ENCODE peak calls at places on chromosomes 3 and 15, in five cellular contexts. B is right atrium auricular region, N is GM23338, V is nephron progenitor cell, Y is dorsolateral prefrontal cortex. E is an unnamed sample.

GRCh38 chr3:32384938-32385337 is 6.7 kb upstream of the CMTM7 start:
- DNase-seq in B (peak), N (peak), Y (no peak), V (peak), E (no peak)

GRCh38 chr3:124707667-124708066 is 22.6 kb upstream of the UMPS start:
- DNase-seq in B (no peak), N (peak), Y (no peak), V (no peak), E (no peak)

GRCh38 chr3:16249336-16249735 is 15.4 kb downstream of the DPH3 start:
- DNase-seq in N (peak), V (peak), Y (no peak), B (no peak), E (no peak)

GRCh38 chr3:157133434-157134320 is 26.3 kb downstream of the CCNL1 start:
- DNase-seq in Y (no peak), N (no peak), V (no peak), B (no peak), E (no peak)

GRCh38 chr15:58748787-58749531 is 548 bp downstream of the ADAM10 start:
- DNase-seq in N (peak), B (peak), V (peak), Y (peak), E (peak)

GRCh38 chr3:46948830-46949671 is 27.5 kb downstream of the CCDC12 start:
- DNase-seq in B (no peak), N (peak), Y (no peak), V (peak), E (no peak)

GRCh38 chr3:131303848-131304247 is 77.7 kb upstream of the NUDT16 start:
- DNase-seq in V (no peak), Y (no peak), N (no peak), B (no peak), E (no peak)

GRCh38 chr3:99776516-99777209 is 41.0 kb upstream of the CMSS1 start:
- DNase-seq in B (no peak), N (no peak), Y (no peak), V (no peak), E (no peak)

GRCh38 chr3:194884649-194885315 is 199.1 kb downstream of the FAM43A start:
- DNase-seq in V (no peak), N (no peak), B (peak), Y (no peak), E (no peak)

GRCh38 chr3:134314588-134315285 is 59.5 kb downstream of the AMOTL2 start:
- DNase-seq in Y (no peak), V (no peak), B (peak), N (no peak), E (no peak)

GRCh38 chr3:19074257-19074938 is 73.9 kb upstream of the KCNH8 start:
- DNase-seq in Y (no peak), B (no peak), V (no peak), N (peak), E (no peak)

GRCh38 chr3:33437556-33438283 is 2.5 kb downstream of the UBP1 start:
- DNase-seq in B (no peak), Y (no peak), V (peak), N (peak), E (no peak)

GRCh38 chr15:42226648-42227047 is 18.5 kb upstream of the VPS39 start:
- DNase-seq in B (no peak), V (no peak), N (no peak), Y (peak), E (no peak)

GRCh38 chr15:72445426-72445825 is 28.7 kb upstream of the ARIH1 start:
- DNase-seq in B (no peak), V (no peak), N (no peak), Y (no peak), E (no peak)

GRCh38 chr3:29170894-29171582 is 109.8 kb upstream of the RBMS3 start:
- DNase-seq in N (no peak), V (no peak), Y (no peak), B (no peak), E (no peak)

GRCh38 chr3:27657871-27658270 is 64.3 kb downstream of the EOMES start:
- DNase-seq in N (no peak), Y (no peak), V (no peak), B (no peak), E (no peak)

GRCh38 chr15:90300988-90301715 is 35.7 kb downstream of the NGRN start:
- DNase-seq in Y (no peak), N (peak), V (peak), B (peak), E (peak)

GRCh38 chr15:49645937-49646336 is 25.1 kb downstream of the DTWD1 start:
- DNase-seq in N (no peak), B (no peak), Y (no peak), V (no peak), E (no peak)

GRCh38 chr3:157109267-157110141 is 50.4 kb downstream of the CCNL1 start:
- DNase-seq in B (no peak), Y (no peak), N (no peak), V (no peak), E (no peak)

GRCh38 chr15:77821188-77821958 is 188.7 kb upstream of the LINGO1 start:
- DNase-seq in B (peak), Y (peak), V (peak), N (peak), E (peak)

GRCh38 chr3:45035441-45036301 is 9.6 kb downstream of the CLEC3B start:
- DNase-seq in Y (no peak), B (no peak), N (peak), V (peak), E (no peak)

GRCh38 chr15:49900036-49900435 is 219.0 kb downstream of the ATP8B4 start:
- DNase-seq in V (no peak), B (no peak), N (no peak), Y (no peak), E (no peak)

GRCh38 chr3:119652306-119653033 is 7.9 kb downstream of the POPDC2 start:
- DNase-seq in Y (no peak), V (no peak), N (no peak), B (no peak), E (no peak)

GRCh38 chr3:126464997-126465396 is 10.7 kb downstream of the ZXDC start:
- DNase-seq in N (no peak), V (no peak), Y (no peak), B (no peak), E (no peak)

GRCh38 chr3:197371521-197372075 is 73.2 kb upstream of the DLG1 start:
- DNase-seq in Y (peak), V (no peak), B (peak), N (no peak), E (no peak)

GRCh38 chr15:63759752-63760151 is 74.0 kb downstream of the HERC1 start:
- DNase-seq in Y (no peak), N (no peak), V (no peak), B (no peak), E (no peak)

GRCh38 chr15:22831473-22831872 is 7.0 kb upstream of the NIPA2 start:
- DNase-seq in N (no peak), Y (no peak), B (no peak), V (no peak), E (no peak)

GRCh38 chr3:60289356-60289935 is 961.8 kb downstream of the FHIT start:
- DNase-seq in Y (no peak), V (no peak), B (no peak), N (no peak), E (no peak)

GRCh38 chr15:94312946-94313345 is 81.6 kb downstream of the MCTP2 start:
- DNase-seq in Y (no peak), N (no peak), B (no peak), V (no peak), E (no peak)

GRCh38 chr15:53378096-53378620 is 381.3 kb downstream of the WDR72 start:
- DNase-seq in N (no peak), B (no peak), Y (no peak), V (no peak), E (no peak)

GRCh38 chr3:151003024-151003771 is 30.7 kb upstream of the CLRN1 start:
- DNase-seq in Y (no peak), V (no peak), B (no peak), N (no peak), E (no peak)

GRCh38 chr3:60696559-60697125 is 554.6 kb downstream of the FHIT start:
- DNase-seq in V (no peak), B (no peak), Y (no peak), N (no peak), E (no peak)

GRCh38 chr15:67065531-67066005 is at the start of gene SMAD3:
- DNase-seq in Y (peak), V (peak), N (peak), B (peak), E (peak)
- TF ChIP-seq CTCF in Y (no peak), V (no peak), N (no peak), B (no peak), E (no peak)

GRCh38 chr3:174002543-174002942 is 605.0 kb downstream of the NLGN1 start:
- DNase-seq in N (peak), V (no peak), B (no peak), Y (no peak), E (no peak)
- TF ChIP-seq CTCF in N (peak), V (peak), B (no peak), Y (peak), E (no peak)

GRCh38 chr3:37686225-37686624 is 175.5 kb upstream of the CTDSPL start:
- DNase-seq in V (peak), B (no peak), N (peak), Y (no peak), E (no peak)
- TF ChIP-seq CTCF in V (peak), B (no peak), N (peak), Y (no peak), E (no peak)

GRCh38 chr15:67135494-67135893 is 70.1 kb downstream of the SMAD3 start:
- DNase-seq in N (no peak), V (no peak), Y (no peak), B (no peak), E (no peak)
- TF ChIP-seq CTCF in N (no peak), V (no peak), Y (no peak), B (no peak), E (no peak)

GRCh38 chr3:183244981-183245476 is 8.0 kb upstream of the B3GNT5 start:
- DNase-seq in B (no peak), N (peak), V (no peak), Y (no peak), E (no peak)
- TF ChIP-seq CTCF in B (no peak), N (no peak), V (no peak), Y (no peak), E (no peak)

GRCh38 chr3:1082024-1082633 is 10.7 kb upstream of the CNTN6 start:
- DNase-seq in V (peak), Y (peak), N (peak), B (no peak), E (peak)
- TF ChIP-seq CTCF in V (peak), Y (peak), N (peak), B (no peak), E (peak)

GRCh38 chr3:67595424-67595823 is 59.0 kb downstream of the SUCLG2 start:
- DNase-seq in V (no peak), B (no peak), Y (no peak), N (no peak), E (no peak)

GRCh38 chr3:67598814-67599556 is 55.4 kb downstream of the SUCLG2 start:
- DNase-seq in B (no peak), V (no peak), Y (no peak), N (no peak), E (no peak)

DNA sequence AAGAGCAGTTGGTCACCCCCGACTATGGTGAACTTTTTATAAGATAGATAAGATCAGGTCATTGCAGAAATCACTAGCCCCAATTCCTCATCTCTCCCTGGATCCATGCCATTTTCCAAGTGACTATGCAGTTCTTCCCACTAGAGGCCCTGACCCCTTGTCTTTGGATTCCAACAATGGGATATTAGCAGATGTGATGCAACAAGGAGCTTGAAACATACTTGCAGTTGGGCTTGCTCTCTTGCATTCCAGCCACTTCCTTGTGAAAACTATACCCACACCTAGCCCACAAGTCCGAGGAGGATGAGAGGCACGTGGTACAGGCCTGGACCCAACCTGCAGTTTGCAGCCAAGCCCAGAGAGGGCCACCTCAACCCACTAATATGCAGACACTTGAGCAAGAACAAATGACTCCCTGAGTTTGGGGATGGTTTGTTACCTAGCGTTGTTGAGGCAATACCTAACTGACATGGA is 60.6 kb downstream of the SUCLG2 start:
- DNase-seq in N (peak), V (no peak), B (no peak), Y (no peak), E (no peak)
- TF ChIP-seq CTCF in N (peak), V (no peak), B (no peak), Y (no peak), E (no peak)

GRCh38 chr3:179745109-179745508 is 92.3 kb downstream of the USP13 start:
- DNase-seq in B (no peak), V (no peak), Y (no peak), N (no peak), E (no peak)

DNA sequence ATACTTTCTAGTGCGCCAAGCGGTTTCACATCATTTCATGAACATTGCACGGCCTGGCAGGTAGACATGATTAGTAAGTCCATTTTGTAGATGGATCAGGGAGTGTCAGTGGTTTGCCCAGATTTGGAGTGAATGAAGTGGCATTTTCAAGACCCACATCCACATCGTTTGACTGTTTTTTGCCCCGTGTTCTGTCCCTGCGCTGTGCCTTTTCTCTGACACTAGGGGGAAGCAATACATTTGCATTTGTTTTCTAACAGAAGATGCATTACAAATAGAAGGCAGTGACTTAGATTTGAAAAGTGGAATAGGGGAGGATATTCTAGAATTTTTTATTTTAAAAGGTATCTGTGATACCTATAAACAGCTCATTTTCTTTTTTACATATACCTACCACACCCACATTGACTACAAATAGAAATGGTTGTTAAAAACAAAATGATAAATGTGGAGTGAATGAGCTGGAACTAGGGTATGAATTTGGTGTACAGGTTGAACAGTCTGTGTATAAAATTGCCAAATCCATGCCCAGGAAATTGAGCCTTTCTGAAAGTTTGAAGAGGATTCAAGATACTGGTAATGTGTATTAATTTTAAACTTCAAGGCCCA is 98.0 kb downstream of the USP13 start:
- DNase-seq in N (peak), B (no peak), Y (no peak), V (no peak), E (no peak)
- TF ChIP-seq CTCF in N (peak), B (peak), Y (peak), V (peak), E (peak)